ENCODE peak calls at places on chromosomes 4 and X, in four cellular contexts. N is T47D, X is BJ, T is neural crest cell. R is an unnamed sample.

GRCh38 chr4:982291-982690 is 4.6 kb upstream of the IDUA start:
- DNase-seq in N (no peak), T (no peak), X (no peak), R (no peak)

GRCh38 chr4:47553329-47554125 is 68.5 kb downstream of the ATP10D start:
- DNase-seq in N (no peak), T (no peak), X (no peak), R (no peak)

GRCh38 chrX:104370089-104370488 is 115.4 kb upstream of the ESX1 start:
- DNase-seq in T (no peak), N (peak; percentile 84), X (no peak), R (peak; percentile 77)

GRCh38 chrX:104195489-104196084 is 29.3 kb downstream of the FAM199X start:
- DNase-seq in N (peak; percentile 33), X (no peak), T (no peak), R (no peak)

GRCh38 chrX:71102292-71102691 is 4.2 kb downstream of the CXorf65 start:
- DNase-seq in T (no peak), X (no peak), N (no peak), R (no peak)

GRCh38 chr4:98577956-98578355 is 80.5 kb downstream of the TSPAN5 start:
- DNase-seq in T (no peak), N (no peak), X (no peak), R (no peak)

GRCh38 chr4:1336079-1336478 is 10.9 kb upstream of the UVSSA start:
- DNase-seq in N (no peak), T (no peak), X (no peak), R (no peak)

GRCh38 chr4:102578819-102579218 is 77.7 kb downstream of the NFKB1 start:
- DNase-seq in N (no peak), X (no peak), T (no peak), R (no peak)

GRCh38 chr4:141016117-141016798 is 117.0 kb downstream of the RNF150 start:
- DNase-seq in T (no peak), X (no peak), N (no peak), R (no peak)

GRCh38 chrX:106300239-106300638 is 132.1 kb downstream of the PWWP3B start:
- DNase-seq in X (no peak), N (no peak), T (no peak), R (no peak)

GRCh38 chr4:163679189-163679588 is 184.7 kb downstream of the TMA16 start:
- DNase-seq in N (peak; percentile 63), X (no peak), T (no peak), R (peak; percentile 7)

GRCh38 chr4:121740796-121741409 is 24.1 kb downstream of the SMIM43 start:
- DNase-seq in X (no peak), T (no peak), N (peak; percentile 59), R (no peak)

R was measured in LNCaP clone FGC.